ENCODE peak calls at places on chromosomes 16 and 17, in eight cellular contexts. D, L, V, J, Q, Y, E and N are unnamed samples.

GRCh38 chr17:60392845-60393702 is 1.1 kb upstream of the USP32 start:
- DNase-seq in D (no peak), Q (peak; percentile 50), E (peak; percentile 71), J (no peak), L (peak; percentile 73), V (peak; percentile 19), Y (peak; percentile 15), N (peak; percentile 18)

GRCh38 chr16:5820472-5820871 is 722.9 kb upstream of the EEF2KMT start:
- DNase-seq in L (peak; percentile 64), Q (no peak), E (no peak), D (no peak), J (no peak), V (no peak), Y (no peak), N (no peak)

GRCh38 chr17:61795546-61795945 is 67.8 kb downstream of the BRIP1 start:
- DNase-seq in D (no peak), Y (no peak), L (no peak), E (no peak), J (no peak), V (no peak), Q (no peak), N (no peak)

GRCh38 chr17:76490112-76490710 is 11.0 kb downstream of the RHBDF2 start:
- DNase-seq in E (no peak), D (no peak), V (no peak), Q (no peak), J (no peak), L (no peak), Y (no peak), N (no peak)

GRCh38 chr16:89052824-89053724 is 40.6 kb upstream of the ACSF3 start:
- DNase-seq in E (no peak), V (peak; percentile 74), D (no peak), J (no peak), Y (no peak), L (peak; percentile 52), Q (no peak), N (no peak)

GRCh38 chr16:53654946-53655345 is 48.7 kb downstream of the RPGRIP1L start:
- DNase-seq in J (no peak), Y (no peak), V (no peak), L (no peak), Q (no peak), D (no peak), E (no peak), N (no peak)

GRCh38 chr17:77570565-77570898 is 388.0 kb upstream of the TNRC6C start:
- DNase-seq in V (no peak), J (no peak), E (no peak), L (no peak), Q (no peak), D (no peak), Y (no peak), N (no peak)

GRCh38 chr17:75087558-75088453 is at the start of gene SLC16A5:
- DNase-seq in Y (peak; percentile 43), J (peak; percentile 94), E (peak; percentile 63), Q (peak; percentile 97), V (peak; percentile 92), D (peak; percentile 10), L (peak; percentile 71), N (peak; percentile 88)

GRCh38 chr17:69608808-69609494 is 194.5 kb downstream of the MAP2K6 start:
- DNase-seq in V (peak; percentile 72), J (no peak), Y (peak; percentile 84), L (peak; percentile 98), Q (peak; percentile 93), E (no peak), D (no peak), N (peak; percentile 97)

GRCh38 chr16:27221576-27222498 is 18.5 kb downstream of the KDM8 start:
- DNase-seq in L (peak; percentile 42), D (no peak), V (peak; percentile 86), Q (peak; percentile 9), Y (no peak), E (no peak), J (peak; percentile 71), N (peak; percentile 44)

GRCh38 chr17:18039535-18040286 is 503 bp downstream of the GID4 start:
- DNase-seq in Q (peak; percentile 40), D (no peak), V (peak; percentile 64), L (no peak), E (no peak), Y (no peak), J (peak; percentile 76), N (no peak)